ENCODE peak calls at places on chromosome 21, in four cellular contexts. X is GM12878, V is H1, W is HepG2. C is an unnamed sample. For H3K27me3, the result is how much of the 10 kb centered on the place peaks cover.

GRCh38 chr21:36861924-36862323 is 104.5 kb downstream of the HLCS start:
- DNase-seq in X (no peak), V (no peak), W (no peak), C (no peak)

GRCh38 chr21:18368193-18368592 is 35.4 kb downstream of the TMPRSS15 start:
- DNase-seq in X (no peak), V (no peak), W (no peak), C (no peak)

GRCh38 chr21:45325206-45326168 is 37.8 kb upstream of the POFUT2 start:
- DNase-seq in X (no peak), V (no peak), W (no peak), C (no peak)

GRCh38 chr21:40990366-40990765 is 143.4 kb upstream of the DSCAM start:
- DNase-seq in X (no peak), V (no peak), W (no peak), C (no peak)

GRCh38 chr21:36542312-36543101 is 62.6 kb upstream of the CLDN14 start:
- DNase-seq in X (peak), V (peak), W (no peak), C (no peak)

GRCh38 chr21:45581322-45581712 is 39.1 kb upstream of the SLC19A1 start:
- DNase-seq in X (no peak), V (no peak), W (no peak), C (no peak)

GRCh38 chr21:34635307-34635706 is 20.4 kb upstream of the RCAN1 start:
- DNase-seq in X (no peak), V (no peak), W (no peak), C (no peak)

GRCh38 chr21:45541221-45542039 is 810 bp downstream of the SLC19A1 start:
- DNase-seq in X (no peak), V (no peak), W (no peak), C (no peak)

GRCh38 chr21:15289896-15290841 is 225.4 kb upstream of the NRIP1 start:
- DNase-seq in X (no peak), V (no peak), W (peak), C (no peak)

GRCh38 chr21:20999567-21000169 is 1.5 kb downstream of the NCAM2 start:
- DNase-seq in X (no peak), V (no peak), W (peak), C (no peak)

GRCh38 chr21:36385909-36386642 is 884 bp downstream of the CHAF1B start:
- DNase-seq in X (no peak), V (no peak), W (no peak), C (no peak)

GRCh38 chr21:24163539-24163938 is 1443.7 kb downstream of the MRPL39 start:
- DNase-seq in X (no peak), V (no peak), W (no peak), C (no peak)

GRCh38 chr21:26127918-26128317 is 42.7 kb downstream of the APP start:
- DNase-seq in X (no peak), V (no peak), W (no peak), C (no peak)

GRCh38 chr21:28936721-28937120 is 56.0 kb downstream of the LTN1 start:
- DNase-seq in X (no peak), V (no peak), W (no peak), C (no peak)

DNA sequence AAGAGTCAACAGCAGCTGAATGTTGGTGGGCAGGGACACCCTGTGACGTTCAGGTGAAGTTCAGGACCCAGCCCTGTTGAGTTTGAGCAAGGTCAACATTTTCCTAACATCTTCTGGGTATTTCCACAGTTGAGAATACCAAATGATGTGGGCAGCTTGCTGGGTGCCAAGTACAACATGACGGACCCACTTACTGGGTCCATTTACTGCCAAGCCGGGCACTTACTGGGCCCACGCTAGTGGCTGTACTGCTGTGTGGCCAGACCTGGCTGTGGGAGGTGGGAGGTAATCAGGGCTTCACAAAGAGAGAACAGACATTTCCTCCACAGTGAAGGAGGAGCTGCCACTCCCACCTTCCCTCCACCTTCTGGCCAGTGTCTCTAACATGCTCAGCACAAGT is 99.2 kb downstream of the PSMG1 start:
- DNase-seq in X (no peak), V (no peak), W (no peak), C (no peak)
- TF ChIP-seq SUZ12 in X (no peak), V (no peak), W (no peak), C (no peak)

GRCh38 chr21:30634906-30635305 is at the start of gene KRTAP20-2:
- DNase-seq in X (no peak), V (no peak), W (no peak), C (no peak)
- H3K9ac ChIP-seq in X (no peak), V (no peak), W (no peak), C (no peak)

DNA sequence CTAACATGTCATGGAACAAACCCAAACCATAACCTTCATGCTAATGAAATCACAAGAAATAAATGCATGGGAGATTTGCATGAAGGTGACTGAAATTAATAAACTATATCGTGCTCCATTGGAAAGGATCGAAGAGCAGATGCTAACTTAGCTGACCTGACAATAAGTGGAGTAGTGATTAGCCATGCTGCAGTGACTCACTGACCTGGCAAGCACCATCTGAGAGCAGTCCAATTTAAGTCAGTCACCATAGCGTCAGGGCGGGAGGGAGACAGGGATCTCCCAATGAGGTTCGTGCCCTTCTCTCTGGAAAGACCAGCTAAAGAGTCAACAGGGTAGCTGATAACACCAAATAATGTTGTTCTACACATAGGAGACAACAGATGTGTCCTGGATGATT is 21.5 kb downstream of the OLIG2 start:
- DNase-seq in X (no peak), V (no peak), W (no peak), C (no peak)
- H3K27me3 ChIP-seq in X (under half), V (under half), W (under half), C (under half)

GRCh38 chr21:33541105-33541711 is 709 bp downstream of the GART start:
- DNase-seq in X (peak), V (no peak), W (peak), C (no peak)
- TF ChIP-seq SUZ12 in X (no peak), V (no peak), W (no peak), C (no peak)

GRCh38 chr21:42220138-42220701 is 1.3 kb downstream of the ABCG1 start:
- DNase-seq in X (no peak), V (no peak), W (peak), C (peak)
- H3K9ac ChIP-seq in X (no peak), V (no peak), W (no peak), C (no peak)